ENCODE peak calls at places on chromosomes 6 and 20, in nine cellular contexts. One of them, this sample, is unnamed.

GRCh38 chr20:52004720-52005119 is 186.9 kb downstream of the ZFP64 start:
- DNase-seq in aorta: no peak
- DNase-seq in HFF-Myc: no peak
- DNase-seq in esophagus muscularis mucosa: no peak
- DNase-seq in DND-41: no peak
- DNase-seq in psoas muscle: no peak
- DNase-seq in fibroblast of pulmonary artery: peak
- DNase-seq in adipocyte: peak
- DNase-seq in hepatocyte: no peak
- DNase-seq in this sample: no peak

GRCh38 chr6:53960311-53960710 is 150.9 kb upstream of the MLIP start:
- DNase-seq in aorta: no peak
- DNase-seq in HFF-Myc: peak
- DNase-seq in esophagus muscularis mucosa: no peak
- DNase-seq in DND-41: no peak
- DNase-seq in psoas muscle: no peak
- DNase-seq in fibroblast of pulmonary artery: no peak
- DNase-seq in adipocyte: no peak
- DNase-seq in hepatocyte: no peak
- DNase-seq in this sample: no peak

GRCh38 chr20:11850901-11851300 is 66.8 kb upstream of the BTBD3 start:
- DNase-seq in aorta: no peak
- DNase-seq in HFF-Myc: no peak
- DNase-seq in esophagus muscularis mucosa: no peak
- DNase-seq in DND-41: no peak
- DNase-seq in psoas muscle: no peak
- DNase-seq in fibroblast of pulmonary artery: no peak
- DNase-seq in adipocyte: peak
- DNase-seq in hepatocyte: no peak
- DNase-seq in this sample: no peak

GRCh38 chr20:8153281-8153908 is 21.3 kb downstream of the PLCB1 start:
- DNase-seq in aorta: no peak
- DNase-seq in HFF-Myc: no peak
- DNase-seq in esophagus muscularis mucosa: no peak
- DNase-seq in DND-41: peak
- DNase-seq in psoas muscle: no peak
- DNase-seq in fibroblast of pulmonary artery: peak
- DNase-seq in adipocyte: no peak
- DNase-seq in hepatocyte: no peak
- DNase-seq in this sample: no peak

GRCh38 chr20:12023169-12023795 is 105.6 kb downstream of the BTBD3 start:
- DNase-seq in aorta: no peak
- DNase-seq in HFF-Myc: no peak
- DNase-seq in esophagus muscularis mucosa: peak
- DNase-seq in DND-41: no peak
- DNase-seq in psoas muscle: no peak
- DNase-seq in fibroblast of pulmonary artery: no peak
- DNase-seq in adipocyte: no peak
- DNase-seq in hepatocyte: no peak
- DNase-seq in this sample: no peak

GRCh38 chr6:155248021-155249001 is 15.5 kb upstream of the CLDN20 start:
- DNase-seq in aorta: no peak
- DNase-seq in HFF-Myc: no peak
- DNase-seq in esophagus muscularis mucosa: no peak
- DNase-seq in DND-41: no peak
- DNase-seq in psoas muscle: no peak
- DNase-seq in fibroblast of pulmonary artery: peak
- DNase-seq in adipocyte: peak
- DNase-seq in hepatocyte: peak
- DNase-seq in this sample: no peak

GRCh38 chr6:3363296-3364025 is 93.4 kb downstream of the SLC22A23 start:
- DNase-seq in aorta: no peak
- DNase-seq in HFF-Myc: no peak
- DNase-seq in esophagus muscularis mucosa: no peak
- DNase-seq in DND-41: no peak
- DNase-seq in psoas muscle: no peak
- DNase-seq in fibroblast of pulmonary artery: no peak
- DNase-seq in adipocyte: no peak
- DNase-seq in hepatocyte: peak
- DNase-seq in this sample: no peak

GRCh38 chr6:111727798-111728197 is 122.1 kb upstream of the TRAF3IP2 start:
- DNase-seq in aorta: no peak
- DNase-seq in HFF-Myc: no peak
- DNase-seq in esophagus muscularis mucosa: no peak
- DNase-seq in DND-41: no peak
- DNase-seq in psoas muscle: no peak
- DNase-seq in fibroblast of pulmonary artery: peak
- DNase-seq in adipocyte: no peak
- DNase-seq in hepatocyte: no peak
- DNase-seq in this sample: no peak

GRCh38 chr6:31246051-31246495 is 25.8 kb downstream of the HLA-C start:
- DNase-seq in aorta: no peak
- DNase-seq in HFF-Myc: peak
- DNase-seq in esophagus muscularis mucosa: no peak
- DNase-seq in DND-41: no peak
- DNase-seq in psoas muscle: no peak
- DNase-seq in fibroblast of pulmonary artery: peak
- DNase-seq in adipocyte: peak
- DNase-seq in hepatocyte: peak
- DNase-seq in this sample: no peak

GRCh38 chr6:111844921-111845320 is 28.3 kb downstream of the FYN start:
- DNase-seq in aorta: no peak
- DNase-seq in HFF-Myc: no peak
- DNase-seq in esophagus muscularis mucosa: peak
- DNase-seq in DND-41: no peak
- DNase-seq in psoas muscle: no peak
- DNase-seq in fibroblast of pulmonary artery: peak
- DNase-seq in adipocyte: no peak
- DNase-seq in hepatocyte: no peak
- DNase-seq in this sample: no peak

DNA sequence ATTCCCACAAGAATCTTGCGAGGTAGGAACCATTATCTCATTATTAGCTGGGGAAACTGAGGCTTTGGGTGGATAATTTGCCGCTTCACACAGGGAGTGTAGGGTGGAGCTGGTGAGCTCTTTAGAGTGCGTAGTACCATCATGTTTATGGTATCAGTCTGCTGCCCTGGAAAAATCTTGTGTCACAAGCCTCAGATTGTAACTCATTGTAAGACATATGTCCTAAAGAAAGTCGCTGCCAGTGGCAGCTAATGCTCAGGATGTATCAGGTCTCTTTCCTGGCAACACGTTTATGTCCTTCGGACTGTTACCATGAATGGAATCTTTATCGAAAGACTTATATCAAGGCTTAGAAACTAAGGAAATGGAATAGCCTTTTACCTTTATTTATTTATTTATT is 1.9 kb downstream of the ZFAND3 start:
- DNase-seq in aorta: no peak
- DNase-seq in HFF-Myc: no peak
- DNase-seq in esophagus muscularis mucosa: no peak
- DNase-seq in DND-41: no peak
- DNase-seq in psoas muscle: no peak
- DNase-seq in fibroblast of pulmonary artery: no peak
- DNase-seq in adipocyte: no peak
- DNase-seq in hepatocyte: no peak
- DNase-seq in this sample: no peak
- H3K4me3 ChIP-seq in aorta: no peak
- H3K4me3 ChIP-seq in HFF-Myc: peak
- H3K4me3 ChIP-seq in esophagus muscularis mucosa: no peak
- H3K4me3 ChIP-seq in DND-41: no peak
- H3K4me3 ChIP-seq in psoas muscle: peak
- H3K4me3 ChIP-seq in fibroblast of pulmonary artery: peak
- H3K4me3 ChIP-seq in adipocyte: peak
- H3K4me3 ChIP-seq in hepatocyte: peak
- H3K4me3 ChIP-seq in this sample: no peak

DNA sequence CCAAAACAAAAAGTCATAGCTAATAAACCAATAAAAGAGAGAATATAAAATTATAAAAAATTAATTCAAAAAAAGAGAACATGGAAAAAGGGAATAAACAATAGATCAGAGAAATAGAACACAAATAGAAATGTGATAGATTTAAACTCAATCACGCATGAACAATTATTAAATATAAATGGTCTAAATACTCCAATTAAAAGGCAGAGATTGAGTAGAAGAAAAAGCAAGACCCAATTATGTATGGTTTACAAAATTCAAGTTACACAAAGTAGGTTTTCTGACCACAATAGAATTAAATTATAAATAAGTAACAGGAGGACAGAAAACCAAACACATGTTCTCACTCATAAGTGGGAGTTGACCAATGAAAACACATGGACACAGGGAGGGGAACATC is 36.4 kb upstream of the MAN1A1 start:
- DNase-seq in aorta: no peak
- DNase-seq in HFF-Myc: no peak
- DNase-seq in esophagus muscularis mucosa: no peak
- DNase-seq in DND-41: no peak
- DNase-seq in psoas muscle: no peak
- DNase-seq in fibroblast of pulmonary artery: no peak
- DNase-seq in adipocyte: no peak
- DNase-seq in hepatocyte: no peak
- DNase-seq in this sample: no peak
- H3K4me3 ChIP-seq in aorta: no peak
- H3K4me3 ChIP-seq in HFF-Myc: no peak
- H3K4me3 ChIP-seq in esophagus muscularis mucosa: no peak
- H3K4me3 ChIP-seq in DND-41: no peak
- H3K4me3 ChIP-seq in psoas muscle: no peak
- H3K4me3 ChIP-seq in fibroblast of pulmonary artery: no peak
- H3K4me3 ChIP-seq in adipocyte: no peak
- H3K4me3 ChIP-seq in hepatocyte: no peak
- H3K4me3 ChIP-seq in this sample: no peak

GRCh38 chr6:14655990-14656640 is 538.5 kb downstream of the CD83 start:
- DNase-seq in aorta: no peak
- DNase-seq in HFF-Myc: no peak
- DNase-seq in esophagus muscularis mucosa: no peak
- DNase-seq in DND-41: no peak
- DNase-seq in psoas muscle: no peak
- DNase-seq in fibroblast of pulmonary artery: no peak
- DNase-seq in adipocyte: no peak
- DNase-seq in hepatocyte: no peak
- DNase-seq in this sample: no peak

GRCh38 chr6:14655201-14655988 is 537.8 kb downstream of the CD83 start:
- DNase-seq in aorta: no peak
- DNase-seq in HFF-Myc: no peak
- DNase-seq in esophagus muscularis mucosa: peak
- DNase-seq in DND-41: no peak
- DNase-seq in psoas muscle: no peak
- DNase-seq in fibroblast of pulmonary artery: peak
- DNase-seq in adipocyte: no peak
- DNase-seq in hepatocyte: no peak
- DNase-seq in this sample: no peak

GRCh38 chr6:14658909-14659561 is 541.5 kb downstream of the CD83 start:
- DNase-seq in aorta: no peak
- DNase-seq in HFF-Myc: no peak
- DNase-seq in esophagus muscularis mucosa: peak
- DNase-seq in DND-41: peak
- DNase-seq in psoas muscle: no peak
- DNase-seq in fibroblast of pulmonary artery: peak
- DNase-seq in adipocyte: peak
- DNase-seq in hepatocyte: no peak
- DNase-seq in this sample: no peak

GRCh38 chr6:14658030-14658429 is 540.5 kb downstream of the CD83 start:
- DNase-seq in aorta: no peak
- DNase-seq in HFF-Myc: no peak
- DNase-seq in esophagus muscularis mucosa: peak
- DNase-seq in DND-41: no peak
- DNase-seq in psoas muscle: no peak
- DNase-seq in fibroblast of pulmonary artery: no peak
- DNase-seq in adipocyte: no peak
- DNase-seq in hepatocyte: no peak
- DNase-seq in this sample: no peak

GRCh38 chr6:14656676-14657075 is 539.1 kb downstream of the CD83 start:
- DNase-seq in aorta: no peak
- DNase-seq in HFF-Myc: no peak
- DNase-seq in esophagus muscularis mucosa: peak
- DNase-seq in DND-41: no peak
- DNase-seq in psoas muscle: no peak
- DNase-seq in fibroblast of pulmonary artery: no peak
- DNase-seq in adipocyte: no peak
- DNase-seq in hepatocyte: no peak
- DNase-seq in this sample: no peak
- H3K4me3 ChIP-seq in aorta: no peak
- H3K4me3 ChIP-seq in HFF-Myc: no peak
- H3K4me3 ChIP-seq in esophagus muscularis mucosa: no peak
- H3K4me3 ChIP-seq in DND-41: no peak
- H3K4me3 ChIP-seq in psoas muscle: no peak
- H3K4me3 ChIP-seq in fibroblast of pulmonary artery: no peak
- H3K4me3 ChIP-seq in adipocyte: no peak
- H3K4me3 ChIP-seq in hepatocyte: no peak
- H3K4me3 ChIP-seq in this sample: no peak

GRCh38 chr6:187252-187840 is 104.9 kb upstream of the DUSP22 start:
- DNase-seq in aorta: no peak
- DNase-seq in HFF-Myc: no peak
- DNase-seq in esophagus muscularis mucosa: no peak
- DNase-seq in DND-41: no peak
- DNase-seq in psoas muscle: no peak
- DNase-seq in fibroblast of pulmonary artery: no peak
- DNase-seq in adipocyte: no peak
- DNase-seq in hepatocyte: peak
- DNase-seq in this sample: peak

GRCh38 chr6:181049-181654 is 111.1 kb upstream of the DUSP22 start:
- DNase-seq in aorta: no peak
- DNase-seq in HFF-Myc: no peak
- DNase-seq in esophagus muscularis mucosa: no peak
- DNase-seq in DND-41: no peak
- DNase-seq in psoas muscle: no peak
- DNase-seq in fibroblast of pulmonary artery: no peak
- DNase-seq in adipocyte: no peak
- DNase-seq in hepatocyte: no peak
- DNase-seq in this sample: no peak

GRCh38 chr6:186221-186965 is 105.9 kb upstream of the DUSP22 start:
- DNase-seq in aorta: no peak
- DNase-seq in HFF-Myc: no peak
- DNase-seq in esophagus muscularis mucosa: no peak
- DNase-seq in DND-41: no peak
- DNase-seq in psoas muscle: no peak
- DNase-seq in fibroblast of pulmonary artery: no peak
- DNase-seq in adipocyte: peak
- DNase-seq in hepatocyte: peak
- DNase-seq in this sample: no peak

GRCh38 chr6:183668-184067 is 108.6 kb upstream of the DUSP22 start:
- DNase-seq in aorta: no peak
- DNase-seq in HFF-Myc: no peak
- DNase-seq in esophagus muscularis mucosa: no peak
- DNase-seq in DND-41: no peak
- DNase-seq in psoas muscle: no peak
- DNase-seq in fibroblast of pulmonary artery: no peak
- DNase-seq in adipocyte: no peak
- DNase-seq in hepatocyte: no peak
- DNase-seq in this sample: no peak

DNA sequence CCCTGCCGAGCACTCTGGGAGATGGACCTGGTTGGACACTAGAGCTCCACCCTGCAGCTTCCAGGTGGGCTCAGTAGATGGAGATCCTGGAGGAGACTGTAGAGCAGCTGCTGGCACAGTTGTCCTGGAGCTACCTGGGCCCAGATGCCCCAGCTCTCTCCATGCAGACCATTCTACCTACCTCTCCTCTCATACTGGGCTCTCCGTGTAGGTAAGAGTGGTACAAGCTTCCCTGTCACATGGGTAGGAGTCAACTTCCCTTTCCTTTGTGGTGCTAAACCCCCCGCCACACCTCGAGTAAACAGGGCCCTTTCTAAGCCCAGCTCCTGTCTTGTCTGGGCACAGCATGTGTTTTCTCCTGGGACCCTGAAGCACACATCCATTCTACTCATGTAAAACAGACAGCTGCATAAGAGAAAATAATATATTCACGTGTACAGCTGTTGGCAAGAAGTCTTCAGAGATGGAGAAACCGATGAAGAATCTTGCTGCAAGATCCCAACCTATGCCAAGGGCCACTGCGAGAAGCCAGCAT is 108.1 kb upstream of the DUSP22 start:
- DNase-seq in aorta: no peak
- DNase-seq in HFF-Myc: no peak
- DNase-seq in esophagus muscularis mucosa: no peak
- DNase-seq in DND-41: no peak
- DNase-seq in psoas muscle: no peak
- DNase-seq in fibroblast of pulmonary artery: no peak
- DNase-seq in adipocyte: no peak
- DNase-seq in hepatocyte: no peak
- DNase-seq in this sample: no peak
- H3K4me3 ChIP-seq in aorta: no peak
- H3K4me3 ChIP-seq in HFF-Myc: no peak
- H3K4me3 ChIP-seq in esophagus muscularis mucosa: no peak
- H3K4me3 ChIP-seq in DND-41: no peak
- H3K4me3 ChIP-seq in psoas muscle: no peak
- H3K4me3 ChIP-seq in fibroblast of pulmonary artery: no peak
- H3K4me3 ChIP-seq in adipocyte: no peak
- H3K4me3 ChIP-seq in hepatocyte: no peak
- H3K4me3 ChIP-seq in this sample: no peak